ENCODE peak calls at places on chromosomes 13 and 19, in five cellular contexts. T, L, W, B and C are unnamed samples. For H3K36me3 and H3K27me3, the result is how much of the 10 kb centered on the place peaks cover.

GRCh38 chr13:51152713-51153112 is 41.6 kb upstream of the C13orf42 start:
- DNase-seq in T (no peak), L (peak), W (no peak), B (no peak), C (no peak)

GRCh38 chr13:36804588-36804987 is 14.4 kb upstream of the RFXAP start:
- DNase-seq in L (no peak), W (no peak), B (no peak), T (no peak), C (no peak)

GRCh38 chr19:17420267-17420924 is 549 bp downstream of the MVB12A start:
- DNase-seq in B (no peak), W (no peak), L (peak), T (no peak), C (peak)

GRCh38 chr19:54415208-54415900 is at the start of gene TTYH1:
- DNase-seq in T (no peak), B (no peak), W (no peak), L (no peak), C (peak)

GRCh38 chr19:35476149-35476548 is 14.1 kb downstream of the KRTDAP start:
- DNase-seq in T (no peak), W (no peak), L (no peak), B (no peak), C (no peak)

GRCh38 chr13:72104656-72105180 is 237.7 kb upstream of the DACH1 start:
- DNase-seq in L (no peak), T (no peak), B (peak), W (no peak), C (no peak)

GRCh38 chr19:57903298-57904174 is 12.9 kb downstream of the ZNF417 start:
- DNase-seq in L (peak), W (no peak), T (no peak), B (peak), C (no peak)

GRCh38 chr13:103883152-103883551 is 816.9 kb upstream of the SLC10A2 start:
- DNase-seq in T (no peak), L (peak), W (peak), B (peak), C (peak)

GRCh38 chr19:55986487-55986886 is at the start of gene NLRP5:
- DNase-seq in T (no peak), L (no peak), W (no peak), B (no peak), C (no peak)

GRCh38 chr13:73059460-73060250 is 850 bp downstream of the KLF5 start:
- DNase-seq in W (no peak), L (peak), B (no peak), T (no peak), C (peak)

GRCh38 chr13:33392794-33393371 is 107.3 kb upstream of the STARD13 start:
- DNase-seq in L (no peak), B (no peak), W (no peak), T (no peak), C (no peak)

DNA sequence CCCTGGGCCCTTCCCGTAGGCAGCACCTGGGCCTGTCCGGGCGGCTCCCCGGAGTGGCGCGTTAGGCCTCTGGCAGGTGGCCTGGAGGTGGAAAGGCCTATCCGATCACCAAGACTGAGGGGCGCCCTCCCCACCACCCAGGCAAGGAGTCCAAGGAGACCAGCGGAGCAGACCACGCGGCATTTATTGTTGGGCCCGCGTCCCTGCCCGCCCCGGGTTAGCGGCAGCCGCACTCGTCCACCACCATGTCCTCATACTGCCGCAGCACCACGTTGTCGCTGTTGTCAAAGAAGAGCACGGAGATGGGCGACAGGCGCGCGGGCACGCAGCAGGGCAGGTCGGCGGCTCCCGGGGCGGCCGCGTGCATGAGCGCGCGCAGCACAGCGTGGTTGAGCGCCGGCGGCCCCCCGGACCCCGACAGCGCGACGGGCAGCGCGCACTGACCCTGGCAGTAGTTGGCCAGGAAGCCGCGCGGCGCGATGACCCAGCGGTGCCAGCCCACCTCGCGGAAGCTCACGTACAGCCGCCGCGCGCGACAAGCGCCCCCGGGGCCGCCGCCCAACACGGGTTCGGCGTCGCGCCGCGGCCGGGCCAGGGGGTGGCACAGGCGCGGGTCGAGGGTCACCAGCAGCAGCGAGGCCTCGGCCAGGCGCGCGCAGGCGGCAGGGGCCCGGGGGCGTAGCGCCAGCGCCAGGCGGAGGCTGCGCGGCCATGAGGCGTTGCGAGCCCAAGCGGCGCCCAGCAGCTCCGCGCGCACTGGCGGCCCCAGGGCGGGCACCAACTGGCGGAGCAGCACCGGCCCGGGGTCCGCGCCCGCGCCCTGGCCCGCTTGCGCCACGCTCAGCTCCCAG is 27.4 kb downstream of the CERS1 start:
- DNase-seq in L (peak), W (no peak), B (no peak), T (no peak), C (no peak)
- H3K36me3 ChIP-seq in L (under half), W (half or more), B (under half), T (under half), C (under half)

GRCh38 chr19:30228726-30229523 is 143.3 kb upstream of the ZNF536 start:
- DNase-seq in L (peak), T (no peak), B (no peak), W (no peak), C (no peak)
- H3K27me3 ChIP-seq in L (under half), T (under half), B (under half), W (under half), C (under half)

GRCh38 chr19:46381346-46381745 is 32.0 kb downstream of the CCDC8 start:
- DNase-seq in B (no peak), L (no peak), W (no peak), T (no peak), C (no peak)
- H3K36me3 ChIP-seq in B (under half), L (under half), W (half or more), T (under half), C (under half)

DNA sequence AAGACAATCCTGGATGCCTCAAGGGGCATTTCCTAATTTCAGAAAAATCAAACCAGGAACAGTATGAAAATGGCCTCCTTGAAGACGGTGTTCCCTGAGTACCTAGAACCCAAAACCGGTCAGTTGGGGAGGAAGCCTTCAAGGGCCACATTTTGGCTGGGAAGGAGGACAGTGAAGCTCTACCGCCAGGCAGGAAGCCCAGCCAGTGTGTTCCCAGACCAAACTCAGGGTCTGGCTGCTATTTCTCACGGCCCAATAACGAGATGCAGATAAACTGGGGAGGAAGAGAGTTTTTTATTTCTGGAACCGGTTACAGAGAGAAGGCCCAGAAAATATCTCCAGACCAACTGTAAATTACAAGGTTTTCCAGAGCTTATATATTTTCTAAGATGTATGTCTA is 24.3 kb upstream of the CEACAM21 start:
- DNase-seq in L (no peak), T (no peak), W (no peak), B (no peak), C (no peak)
- H3K27me3 ChIP-seq in L (half or more), T (under half), W (under half), B (under half), C (under half)

GRCh38 chr19:1383014-1383310 is 745 bp upstream of the NDUFS7 start:
- DNase-seq in B (no peak), L (no peak), T (no peak), W (no peak), C (no peak)
- H3K36me3 ChIP-seq in B (under half), L (under half), T (under half), W (under half), C (under half)

GRCh38 chr19:15843186-15843585 is 27.7 kb upstream of the OR10H1 start:
- DNase-seq in L (no peak), W (no peak), B (no peak), T (no peak), C (no peak)
- H3K27me3 ChIP-seq in L (under half), W (under half), B (under half), T (under half), C (under half)

DNA sequence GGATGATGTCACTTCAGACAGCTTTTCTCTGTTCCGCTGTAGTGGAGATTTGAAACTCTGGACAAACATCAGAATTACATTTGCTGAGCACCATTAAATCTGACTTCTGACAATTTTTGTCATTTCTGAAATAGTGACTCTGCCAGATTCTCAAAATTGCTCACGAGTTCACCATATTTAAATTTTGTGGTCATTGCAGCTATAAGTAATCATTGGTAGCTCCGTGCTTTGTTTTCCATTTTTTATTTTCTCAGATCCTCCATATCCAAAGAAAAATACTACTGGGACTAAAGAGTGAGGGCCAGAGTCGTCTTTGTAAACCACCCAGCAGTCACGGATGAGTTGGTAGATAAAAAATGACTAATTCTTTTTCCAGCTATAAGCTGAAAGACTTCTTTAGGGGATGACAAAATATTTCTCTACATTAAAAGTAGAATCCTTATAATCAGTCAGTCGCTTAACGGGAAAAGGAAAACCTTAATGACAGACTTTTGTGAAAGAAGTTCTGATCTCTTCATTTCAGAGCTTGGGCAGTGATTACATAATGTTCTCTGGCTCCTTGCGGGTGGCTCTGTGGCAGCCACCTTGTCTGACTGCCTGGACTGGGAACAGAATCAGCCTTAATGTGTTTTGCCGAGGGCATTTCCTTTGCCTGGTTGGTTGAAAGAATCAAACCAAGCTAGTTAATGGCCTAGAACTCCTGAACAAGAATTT is 2.3 kb downstream of the ITM2B start:
- DNase-seq in L (peak), T (no peak), B (peak), W (no peak), C (no peak)
- H3K36me3 ChIP-seq in L (under half), T (under half), B (under half), W (under half), C (under half)

GRCh38 chr19:31356587-31357314 is 7.5 kb upstream of the TSHZ3 start:
- DNase-seq in L (no peak), T (no peak), W (no peak), B (no peak), C (peak)
- H3K27me3 ChIP-seq in L (under half), T (under half), W (under half), B (under half), C (half or more)

GRCh38 chr19:37992761-37993160 is 85.8 kb downstream of the SIPA1L3 start:
- DNase-seq in L (no peak), W (no peak), T (no peak), B (no peak), C (no peak)

GRCh38 chr19:37997911-37998344 is 90.9 kb downstream of the SIPA1L3 start:
- DNase-seq in W (no peak), L (peak), T (no peak), B (peak), C (no peak)

GRCh38 chr19:37994823-37995130 is 87.8 kb downstream of the SIPA1L3 start:
- DNase-seq in W (no peak), L (no peak), T (no peak), B (no peak), C (no peak)

GRCh38 chr19:37991841-37992248 is 84.8 kb downstream of the SIPA1L3 start:
- DNase-seq in L (peak), W (no peak), T (no peak), B (peak), C (no peak)

DNA sequence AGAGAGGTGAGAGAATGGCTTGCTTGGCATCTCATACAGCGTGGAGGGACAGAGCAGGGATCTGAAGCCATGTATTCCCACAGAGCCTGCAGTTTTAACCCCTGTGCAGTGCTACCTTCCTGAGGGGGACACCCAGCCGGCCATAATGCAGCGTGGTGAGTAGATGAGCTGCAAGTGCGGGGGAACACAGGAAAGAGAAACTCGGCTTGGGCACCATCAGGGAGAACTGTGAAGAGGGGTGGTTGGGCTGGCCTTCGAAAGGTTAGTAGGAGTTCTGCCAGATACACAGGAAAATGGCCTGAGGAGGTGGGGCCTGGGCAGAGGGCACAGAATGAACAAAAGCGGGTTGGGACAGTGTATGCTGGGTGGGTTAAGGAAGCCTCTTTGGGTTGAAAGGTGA is 88.3 kb downstream of the SIPA1L3 start:
- DNase-seq in L (no peak), T (no peak), W (no peak), B (no peak), C (no peak)
- H3K36me3 ChIP-seq in L (under half), T (under half), W (under half), B (under half), C (under half)

GRCh38 chr19:44570984-44571684 is 41.7 kb upstream of the CEACAM20 start:
- DNase-seq in T (peak), B (peak), L (peak), W (peak), C (no peak)
- H3K27me3 ChIP-seq in T (under half), B (under half), L (under half), W (under half), C (under half)